ENCODE peak calls at places on chromosomes 12 and 14, in ten cellular contexts. One of them, this sample, is unnamed.

GRCh38 chr14:54691525-54692260 is 124.8 kb downstream of the SAMD4A start:
- DNase-seq in AG09319: no peak
- DNase-seq in foreskin fibroblast: peak
- DNase-seq in astrocyte of the spinal cord: peak
- DNase-seq in fibroblast of the aortic adventitia: peak
- DNase-seq in GM10248: peak
- DNase-seq in coronary artery: peak
- DNase-seq in endothelial cell: peak
- DNase-seq in body of pancreas: peak
- DNase-seq in mesothelial cell of epicardium: peak
- DNase-seq in this sample: peak

GRCh38 chr12:82144505-82144904 is 213.7 kb downstream of the CCDC59 start:
- DNase-seq in foreskin fibroblast: no peak
- DNase-seq in mesothelial cell of epicardium: no peak
- DNase-seq in fibroblast of the aortic adventitia: no peak
- DNase-seq in coronary artery: no peak
- DNase-seq in GM10248: no peak
- DNase-seq in body of pancreas: no peak
- DNase-seq in AG09319: no peak
- DNase-seq in endothelial cell: no peak
- DNase-seq in astrocyte of the spinal cord: no peak
- DNase-seq in this sample: no peak

GRCh38 chr12:52585951-52586350 is 12.3 kb upstream of the KRT74 start:
- DNase-seq in AG09319: no peak
- DNase-seq in foreskin fibroblast: no peak
- DNase-seq in mesothelial cell of epicardium: no peak
- DNase-seq in coronary artery: peak
- DNase-seq in astrocyte of the spinal cord: no peak
- DNase-seq in body of pancreas: no peak
- DNase-seq in fibroblast of the aortic adventitia: no peak
- DNase-seq in endothelial cell: no peak
- DNase-seq in GM10248: no peak
- DNase-seq in this sample: peak

GRCh38 chr12:126588586-126589249 is 1523.5 kb downstream of the AACS start:
- DNase-seq in coronary artery: no peak
- DNase-seq in mesothelial cell of epicardium: no peak
- DNase-seq in endothelial cell: no peak
- DNase-seq in fibroblast of the aortic adventitia: peak
- DNase-seq in body of pancreas: no peak
- DNase-seq in foreskin fibroblast: no peak
- DNase-seq in AG09319: no peak
- DNase-seq in astrocyte of the spinal cord: peak
- DNase-seq in GM10248: no peak
- DNase-seq in this sample: no peak

GRCh38 chr12:68336754-68337343 is 4.7 kb upstream of the MDM1 start:
- DNase-seq in astrocyte of the spinal cord: no peak
- DNase-seq in mesothelial cell of epicardium: no peak
- DNase-seq in body of pancreas: no peak
- DNase-seq in fibroblast of the aortic adventitia: no peak
- DNase-seq in coronary artery: no peak
- DNase-seq in foreskin fibroblast: no peak
- DNase-seq in AG09319: no peak
- DNase-seq in GM10248: no peak
- DNase-seq in endothelial cell: no peak
- DNase-seq in this sample: peak

GRCh38 chr12:55955800-55956508 is 9.9 kb downstream of the PMEL start:
- DNase-seq in astrocyte of the spinal cord: peak
- DNase-seq in AG09319: no peak
- DNase-seq in endothelial cell: peak
- DNase-seq in body of pancreas: peak
- DNase-seq in fibroblast of the aortic adventitia: peak
- DNase-seq in foreskin fibroblast: peak
- DNase-seq in GM10248: no peak
- DNase-seq in coronary artery: no peak
- DNase-seq in mesothelial cell of epicardium: no peak
- DNase-seq in this sample: no peak

GRCh38 chr14:53845813-53846693 is 110.6 kb downstream of the BMP4 start:
- DNase-seq in mesothelial cell of epicardium: no peak
- DNase-seq in AG09319: no peak
- DNase-seq in body of pancreas: no peak
- DNase-seq in coronary artery: no peak
- DNase-seq in GM10248: no peak
- DNase-seq in foreskin fibroblast: no peak
- DNase-seq in endothelial cell: no peak
- DNase-seq in astrocyte of the spinal cord: no peak
- DNase-seq in fibroblast of the aortic adventitia: no peak
- DNase-seq in this sample: no peak

GRCh38 chr14:99841436-99842071 is 48.3 kb downstream of the EML1 start:
- DNase-seq in fibroblast of the aortic adventitia: no peak
- DNase-seq in astrocyte of the spinal cord: no peak
- DNase-seq in body of pancreas: no peak
- DNase-seq in foreskin fibroblast: no peak
- DNase-seq in AG09319: no peak
- DNase-seq in endothelial cell: no peak
- DNase-seq in GM10248: no peak
- DNase-seq in coronary artery: no peak
- DNase-seq in mesothelial cell of epicardium: no peak
- DNase-seq in this sample: no peak

GRCh38 chr14:66508846-66509621 is 1.1 kb downstream of the GPHN start:
- DNase-seq in foreskin fibroblast: peak
- DNase-seq in astrocyte of the spinal cord: peak
- DNase-seq in body of pancreas: peak
- DNase-seq in endothelial cell: peak
- DNase-seq in AG09319: no peak
- DNase-seq in GM10248: peak
- DNase-seq in coronary artery: peak
- DNase-seq in mesothelial cell of epicardium: peak
- DNase-seq in fibroblast of the aortic adventitia: peak
- DNase-seq in this sample: peak

GRCh38 chr14:66509874-66510273 is 1.9 kb downstream of the GPHN start:
- DNase-seq in body of pancreas: no peak
- DNase-seq in endothelial cell: no peak
- DNase-seq in astrocyte of the spinal cord: no peak
- DNase-seq in foreskin fibroblast: peak
- DNase-seq in mesothelial cell of epicardium: no peak
- DNase-seq in coronary artery: no peak
- DNase-seq in GM10248: no peak
- DNase-seq in fibroblast of the aortic adventitia: peak
- DNase-seq in AG09319: no peak
- DNase-seq in this sample: no peak

GRCh38 chr14:66508547-66508845 is 549 bp downstream of the GPHN start:
- DNase-seq in foreskin fibroblast: no peak
- DNase-seq in coronary artery: no peak
- DNase-seq in mesothelial cell of epicardium: no peak
- DNase-seq in body of pancreas: no peak
- DNase-seq in astrocyte of the spinal cord: no peak
- DNase-seq in endothelial cell: no peak
- DNase-seq in AG09319: no peak
- DNase-seq in GM10248: no peak
- DNase-seq in fibroblast of the aortic adventitia: no peak
- DNase-seq in this sample: no peak

GRCh38 chr14:66507181-66507721 is 696 bp upstream of the GPHN start:
- DNase-seq in astrocyte of the spinal cord: no peak
- DNase-seq in fibroblast of the aortic adventitia: no peak
- DNase-seq in endothelial cell: no peak
- DNase-seq in foreskin fibroblast: no peak
- DNase-seq in GM10248: no peak
- DNase-seq in body of pancreas: no peak
- DNase-seq in AG09319: no peak
- DNase-seq in mesothelial cell of epicardium: no peak
- DNase-seq in coronary artery: no peak
- DNase-seq in this sample: no peak

GRCh38 chr14:66507722-66508546 is at the start of gene GPHN:
- DNase-seq in GM10248: peak
- DNase-seq in mesothelial cell of epicardium: peak
- DNase-seq in body of pancreas: peak
- DNase-seq in endothelial cell: peak
- DNase-seq in fibroblast of the aortic adventitia: peak
- DNase-seq in astrocyte of the spinal cord: peak
- DNase-seq in coronary artery: peak
- DNase-seq in AG09319: peak
- DNase-seq in foreskin fibroblast: peak
- DNase-seq in this sample: peak
- TF ChIP-seq CTCF in GM10248: peak
- TF ChIP-seq CTCF in mesothelial cell of epicardium: no peak
- TF ChIP-seq CTCF in body of pancreas: peak
- TF ChIP-seq CTCF in endothelial cell: no peak
- TF ChIP-seq CTCF in fibroblast of the aortic adventitia: peak
- TF ChIP-seq CTCF in astrocyte of the spinal cord: peak
- TF ChIP-seq CTCF in coronary artery: no peak
- TF ChIP-seq CTCF in AG09319: peak
- TF ChIP-seq CTCF in foreskin fibroblast: no peak
- TF ChIP-seq CTCF in this sample: peak

GRCh38 chr12:91576432-91576831 is 393.8 kb upstream of the DCN start:
- DNase-seq in endothelial cell: no peak
- DNase-seq in foreskin fibroblast: no peak
- DNase-seq in AG09319: no peak
- DNase-seq in coronary artery: no peak
- DNase-seq in GM10248: no peak
- DNase-seq in fibroblast of the aortic adventitia: no peak
- DNase-seq in astrocyte of the spinal cord: no peak
- DNase-seq in mesothelial cell of epicardium: no peak
- DNase-seq in body of pancreas: no peak
- DNase-seq in this sample: no peak

GRCh38 chr12:91579516-91580263 is 397.1 kb upstream of the DCN start:
- DNase-seq in AG09319: no peak
- DNase-seq in coronary artery: no peak
- DNase-seq in astrocyte of the spinal cord: no peak
- DNase-seq in foreskin fibroblast: peak
- DNase-seq in body of pancreas: no peak
- DNase-seq in endothelial cell: no peak
- DNase-seq in mesothelial cell of epicardium: no peak
- DNase-seq in GM10248: no peak
- DNase-seq in fibroblast of the aortic adventitia: no peak
- DNase-seq in this sample: no peak

GRCh38 chr12:91575631-91576030 is 393.0 kb upstream of the DCN start:
- DNase-seq in astrocyte of the spinal cord: no peak
- DNase-seq in coronary artery: no peak
- DNase-seq in fibroblast of the aortic adventitia: no peak
- DNase-seq in AG09319: no peak
- DNase-seq in endothelial cell: no peak
- DNase-seq in body of pancreas: no peak
- DNase-seq in mesothelial cell of epicardium: no peak
- DNase-seq in foreskin fibroblast: no peak
- DNase-seq in GM10248: no peak
- DNase-seq in this sample: no peak

GRCh38 chr12:91574975-91575374 is 392.4 kb upstream of the DCN start:
- DNase-seq in fibroblast of the aortic adventitia: no peak
- DNase-seq in endothelial cell: no peak
- DNase-seq in body of pancreas: no peak
- DNase-seq in astrocyte of the spinal cord: no peak
- DNase-seq in GM10248: no peak
- DNase-seq in coronary artery: no peak
- DNase-seq in foreskin fibroblast: no peak
- DNase-seq in mesothelial cell of epicardium: no peak
- DNase-seq in AG09319: no peak
- DNase-seq in this sample: no peak

DNA sequence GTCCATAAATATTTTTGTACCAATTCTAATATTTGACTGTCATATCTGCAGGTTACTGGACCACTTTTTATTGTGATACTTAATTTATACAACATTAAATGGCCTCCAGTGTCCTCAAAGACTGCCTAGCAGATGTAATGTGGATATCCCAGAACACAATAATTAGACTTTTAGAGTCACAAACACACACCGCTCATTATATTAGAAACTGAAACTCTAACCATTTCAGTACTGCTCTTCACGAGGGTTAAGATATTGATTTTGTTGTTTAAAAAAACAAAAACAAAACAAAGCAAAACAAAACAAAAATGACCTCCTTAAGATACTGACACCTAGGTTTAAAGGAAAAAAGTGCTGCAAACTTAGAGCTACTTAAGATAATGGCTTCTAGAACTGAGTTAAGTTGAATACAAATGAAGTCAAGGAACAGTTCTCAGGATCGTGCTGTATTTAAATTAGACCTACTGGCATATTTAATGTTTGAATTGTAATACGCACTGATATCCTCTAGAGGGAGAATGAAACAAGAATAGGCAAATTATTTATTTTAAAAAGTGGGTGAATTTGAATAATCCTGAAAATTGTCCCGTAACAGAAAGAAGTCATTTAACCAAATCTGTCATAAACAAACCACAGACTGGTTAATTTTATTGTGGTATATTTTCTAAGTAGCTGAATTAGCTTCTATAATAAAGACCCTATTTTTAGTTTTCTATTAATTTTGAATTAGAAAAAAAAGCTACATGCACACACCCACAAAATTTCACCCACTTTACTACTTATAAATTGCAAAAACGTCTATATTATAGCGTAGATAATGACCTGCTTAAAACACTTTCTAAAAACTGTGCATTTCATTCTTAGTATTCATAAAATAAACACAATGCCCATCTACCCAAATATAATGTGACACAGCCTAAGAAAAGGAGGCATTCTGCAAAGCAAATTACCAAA is 395.2 kb upstream of the DCN start:
- DNase-seq in astrocyte of the spinal cord: peak
- DNase-seq in body of pancreas: no peak
- DNase-seq in coronary artery: no peak
- DNase-seq in AG09319: no peak
- DNase-seq in GM10248: peak
- DNase-seq in foreskin fibroblast: peak
- DNase-seq in mesothelial cell of epicardium: no peak
- DNase-seq in endothelial cell: no peak
- DNase-seq in fibroblast of the aortic adventitia: peak
- DNase-seq in this sample: no peak
- TF ChIP-seq CTCF in astrocyte of the spinal cord: peak
- TF ChIP-seq CTCF in body of pancreas: peak
- TF ChIP-seq CTCF in coronary artery: peak
- TF ChIP-seq CTCF in AG09319: peak
- TF ChIP-seq CTCF in GM10248: peak
- TF ChIP-seq CTCF in foreskin fibroblast: peak
- TF ChIP-seq CTCF in mesothelial cell of epicardium: peak
- TF ChIP-seq CTCF in endothelial cell: peak
- TF ChIP-seq CTCF in fibroblast of the aortic adventitia: peak
- TF ChIP-seq CTCF in this sample: peak

GRCh38 chr14:102139248-102140026 is at the start of gene WDR20:
- DNase-seq in AG09319: peak
- DNase-seq in body of pancreas: peak
- DNase-seq in coronary artery: peak
- DNase-seq in mesothelial cell of epicardium: peak
- DNase-seq in foreskin fibroblast: peak
- DNase-seq in endothelial cell: peak
- DNase-seq in fibroblast of the aortic adventitia: peak
- DNase-seq in GM10248: peak
- DNase-seq in astrocyte of the spinal cord: peak
- DNase-seq in this sample: peak
- TF ChIP-seq CTCF in AG09319: no peak
- TF ChIP-seq CTCF in body of pancreas: no peak
- TF ChIP-seq CTCF in coronary artery: no peak
- TF ChIP-seq CTCF in mesothelial cell of epicardium: no peak
- TF ChIP-seq CTCF in foreskin fibroblast: no peak
- TF ChIP-seq CTCF in endothelial cell: no peak
- TF ChIP-seq CTCF in fibroblast of the aortic adventitia: no peak
- TF ChIP-seq CTCF in GM10248: no peak
- TF ChIP-seq CTCF in astrocyte of the spinal cord: no peak
- TF ChIP-seq CTCF in this sample: no peak

DNA sequence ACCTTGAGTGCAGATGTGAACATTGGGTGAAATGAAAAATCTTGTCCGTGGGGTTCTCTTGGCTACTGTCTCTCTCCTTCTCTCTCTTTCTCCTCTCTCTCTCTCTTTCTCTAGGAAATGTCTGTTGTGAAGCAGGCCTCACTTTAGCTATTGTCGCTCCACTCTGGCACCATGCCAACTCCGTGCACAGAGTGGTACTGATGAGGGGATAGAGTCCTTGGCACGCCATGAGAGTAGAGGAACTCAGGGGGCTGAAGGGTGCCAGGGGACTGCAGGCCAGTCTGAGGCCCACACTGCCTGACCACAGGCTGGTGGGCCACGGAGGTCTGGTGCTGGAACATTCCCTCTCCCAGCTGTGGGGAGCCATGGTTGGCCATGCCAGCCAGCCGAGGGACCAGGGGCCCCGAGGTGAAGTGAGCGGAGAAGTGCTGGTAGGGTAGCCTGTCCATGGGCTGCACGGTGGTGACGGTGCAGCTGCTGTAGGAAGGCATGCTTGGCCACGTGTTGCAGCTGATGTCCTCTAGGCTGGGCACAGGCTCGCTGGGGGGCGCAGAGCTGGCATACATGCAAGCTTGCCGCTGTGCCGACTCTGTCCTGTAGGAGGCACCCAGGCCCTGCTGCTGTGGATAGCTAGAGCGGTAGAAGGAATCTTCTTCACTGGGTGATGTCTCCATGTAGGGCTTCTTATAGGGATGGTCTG is 50.4 kb downstream of the TBX5 start:
- DNase-seq in coronary artery: no peak
- DNase-seq in GM10248: no peak
- DNase-seq in body of pancreas: peak
- DNase-seq in fibroblast of the aortic adventitia: no peak
- DNase-seq in foreskin fibroblast: peak
- DNase-seq in AG09319: no peak
- DNase-seq in endothelial cell: peak
- DNase-seq in astrocyte of the spinal cord: no peak
- DNase-seq in mesothelial cell of epicardium: no peak
- DNase-seq in this sample: no peak
- TF ChIP-seq CTCF in coronary artery: no peak
- TF ChIP-seq CTCF in GM10248: no peak
- TF ChIP-seq CTCF in body of pancreas: no peak
- TF ChIP-seq CTCF in fibroblast of the aortic adventitia: no peak
- TF ChIP-seq CTCF in foreskin fibroblast: peak
- TF ChIP-seq CTCF in AG09319: no peak
- TF ChIP-seq CTCF in endothelial cell: peak
- TF ChIP-seq CTCF in astrocyte of the spinal cord: no peak
- TF ChIP-seq CTCF in mesothelial cell of epicardium: peak
- TF ChIP-seq CTCF in this sample: no peak